ENCODE peak calls at places on chromosomes 4 and X, in five cellular contexts. One of them, this sample, is unnamed.

GRCh38 chr4:134490863-134491262 is 289.3 kb upstream of the PABPC4L start:
- DNase-seq in tibial artery: no peak
- DNase-seq in upper lobe of left lung: no peak
- DNase-seq in CD8-positive, alpha-beta T cell: no peak
- DNase-seq in heart left ventricle: no peak
- DNase-seq in this sample: no peak

GRCh38 chr4:148843625-148844024 is 401.4 kb upstream of the NR3C2 start:
- DNase-seq in tibial artery: no peak
- DNase-seq in upper lobe of left lung: no peak
- DNase-seq in CD8-positive, alpha-beta T cell: no peak
- DNase-seq in heart left ventricle: no peak
- DNase-seq in this sample: no peak

GRCh38 chr4:161680146-161680545 is 483.7 kb downstream of the FSTL5 start:
- DNase-seq in tibial artery: no peak
- DNase-seq in upper lobe of left lung: no peak
- DNase-seq in CD8-positive, alpha-beta T cell: no peak
- DNase-seq in heart left ventricle: no peak
- DNase-seq in this sample: no peak

GRCh38 chr4:94354474-94354896 is 11.8 kb upstream of the HPGDS start:
- DNase-seq in tibial artery: no peak
- DNase-seq in upper lobe of left lung: no peak
- DNase-seq in CD8-positive, alpha-beta T cell: no peak
- DNase-seq in heart left ventricle: no peak
- DNase-seq in this sample: no peak

GRCh38 chrX:39440734-39441305 is 639.6 kb downstream of the MID1IP1 start:
- DNase-seq in tibial artery: no peak
- DNase-seq in upper lobe of left lung: no peak
- DNase-seq in CD8-positive, alpha-beta T cell: no peak
- DNase-seq in heart left ventricle: no peak
- DNase-seq in this sample: no peak

GRCh38 chr4:94457692-94458106 is 6.0 kb downstream of the PDLIM5 start:
- DNase-seq in tibial artery: no peak
- DNase-seq in upper lobe of left lung: no peak
- DNase-seq in CD8-positive, alpha-beta T cell: no peak
- DNase-seq in heart left ventricle: peak; percentile 56
- DNase-seq in this sample: peak; percentile 90

GRCh38 chr4:2691313-2691712 is 64.8 kb downstream of the TNIP2 start:
- DNase-seq in tibial artery: no peak
- DNase-seq in upper lobe of left lung: no peak
- DNase-seq in CD8-positive, alpha-beta T cell: no peak
- DNase-seq in heart left ventricle: no peak
- DNase-seq in this sample: no peak

GRCh38 chr4:170741856-170742255 is 652.1 kb upstream of the AADAT start:
- DNase-seq in tibial artery: no peak
- DNase-seq in upper lobe of left lung: no peak
- DNase-seq in CD8-positive, alpha-beta T cell: no peak
- DNase-seq in heart left ventricle: no peak
- DNase-seq in this sample: no peak

GRCh38 chr4:825969-826330 is at the start of gene CPLX1:
- DNase-seq in tibial artery: no peak
- DNase-seq in upper lobe of left lung: peak; percentile 86
- DNase-seq in CD8-positive, alpha-beta T cell: no peak
- DNase-seq in heart left ventricle: no peak
- DNase-seq in this sample: peak; percentile 65

GRCh38 chrX:10399152-10399741 is 221.1 kb downstream of the MID1 start:
- DNase-seq in tibial artery: no peak
- DNase-seq in upper lobe of left lung: no peak
- DNase-seq in CD8-positive, alpha-beta T cell: no peak
- DNase-seq in heart left ventricle: no peak
- DNase-seq in this sample: no peak

GRCh38 chrX:136115124-136115908 is 32.0 kb upstream of the FHL1 start:
- DNase-seq in tibial artery: no peak
- DNase-seq in upper lobe of left lung: no peak
- DNase-seq in CD8-positive, alpha-beta T cell: no peak
- DNase-seq in heart left ventricle: no peak
- DNase-seq in this sample: no peak

GRCh38 chrX:118724775-118725174 is 2.6 kb upstream of the IL13RA1 start:
- DNase-seq in tibial artery: no peak
- DNase-seq in upper lobe of left lung: no peak
- DNase-seq in CD8-positive, alpha-beta T cell: no peak
- DNase-seq in heart left ventricle: no peak
- DNase-seq in this sample: no peak

GRCh38 chrX:123736333-123736921 is 3.6 kb upstream of the THOC2 start:
- DNase-seq in tibial artery: no peak
- DNase-seq in upper lobe of left lung: no peak
- DNase-seq in CD8-positive, alpha-beta T cell: no peak
- DNase-seq in heart left ventricle: no peak
- DNase-seq in this sample: no peak

GRCh38 chr4:181677203-181677602 is 566.0 kb upstream of the TENM3 start:
- DNase-seq in tibial artery: no peak
- DNase-seq in upper lobe of left lung: no peak
- DNase-seq in CD8-positive, alpha-beta T cell: no peak
- DNase-seq in heart left ventricle: no peak
- DNase-seq in this sample: no peak

GRCh38 chrX:2933125-2933900 is 4.2 kb upstream of the ARSD start:
- DNase-seq in tibial artery: no peak
- DNase-seq in upper lobe of left lung: no peak
- DNase-seq in CD8-positive, alpha-beta T cell: no peak
- DNase-seq in heart left ventricle: no peak
- DNase-seq in this sample: no peak

GRCh38 chr4:122826596-122827257 is at the start of gene FGF2:
- DNase-seq in tibial artery: peak; percentile 83
- DNase-seq in upper lobe of left lung: peak; percentile 91
- DNase-seq in CD8-positive, alpha-beta T cell: peak; percentile 12
- DNase-seq in heart left ventricle: peak; percentile 66
- DNase-seq in this sample: peak; percentile 88

GRCh38 chr4:13733817-13734216 is 106.3 kb upstream of the BOD1L1 start:
- DNase-seq in tibial artery: no peak
- DNase-seq in upper lobe of left lung: no peak
- DNase-seq in CD8-positive, alpha-beta T cell: no peak
- DNase-seq in heart left ventricle: no peak
- DNase-seq in this sample: no peak

GRCh38 chr4:173259310-173259709 is 74.8 kb downstream of the HMGB2 start:
- DNase-seq in tibial artery: no peak
- DNase-seq in upper lobe of left lung: no peak
- DNase-seq in CD8-positive, alpha-beta T cell: no peak
- DNase-seq in heart left ventricle: no peak
- DNase-seq in this sample: no peak

GRCh38 chr4:144955104-144955503 is 142.9 kb downstream of the ANAPC10 start:
- DNase-seq in tibial artery: no peak
- DNase-seq in upper lobe of left lung: no peak
- DNase-seq in CD8-positive, alpha-beta T cell: no peak
- DNase-seq in heart left ventricle: no peak
- DNase-seq in this sample: no peak

GRCh38 chr4:158209825-158210807 is at the start of gene TMEM144:
- DNase-seq in tibial artery: peak; percentile 96
- DNase-seq in upper lobe of left lung: peak; percentile 94
- DNase-seq in CD8-positive, alpha-beta T cell: peak; percentile 27
- DNase-seq in heart left ventricle: peak; percentile 90
- DNase-seq in this sample: peak; percentile 88

GRCh38 chrX:111352424-111352823 is 59.6 kb downstream of the DCX start:
- DNase-seq in tibial artery: no peak
- DNase-seq in upper lobe of left lung: no peak
- DNase-seq in CD8-positive, alpha-beta T cell: no peak
- DNase-seq in heart left ventricle: peak; percentile 33
- DNase-seq in this sample: no peak

GRCh38 chr4:16031554-16032381 is 52.1 kb downstream of the PROM1 start:
- DNase-seq in tibial artery: no peak
- DNase-seq in upper lobe of left lung: no peak
- DNase-seq in CD8-positive, alpha-beta T cell: no peak
- DNase-seq in heart left ventricle: no peak
- DNase-seq in this sample: no peak

GRCh38 chr4:8777320-8778196 is 94.1 kb downstream of the HMX1 start:
- DNase-seq in tibial artery: no peak
- DNase-seq in upper lobe of left lung: no peak
- DNase-seq in CD8-positive, alpha-beta T cell: no peak
- DNase-seq in heart left ventricle: no peak
- DNase-seq in this sample: no peak

GRCh38 chr4:165326831-165327210 is 648 bp upstream of the MSMO1 start:
- DNase-seq in tibial artery: no peak
- DNase-seq in upper lobe of left lung: no peak
- DNase-seq in CD8-positive, alpha-beta T cell: no peak
- DNase-seq in heart left ventricle: peak; percentile 25
- DNase-seq in this sample: peak; percentile 22

GRCh38 chrX:84441143-84441542 is 61.1 kb downstream of the HDX start:
- DNase-seq in tibial artery: no peak
- DNase-seq in upper lobe of left lung: no peak
- DNase-seq in CD8-positive, alpha-beta T cell: no peak
- DNase-seq in heart left ventricle: no peak
- DNase-seq in this sample: no peak

GRCh38 chrX:18895157-18895952 is 88.6 kb downstream of the PHKA2 start:
- DNase-seq in tibial artery: peak; percentile 66
- DNase-seq in upper lobe of left lung: no peak
- DNase-seq in CD8-positive, alpha-beta T cell: no peak
- DNase-seq in heart left ventricle: peak; percentile 21
- DNase-seq in this sample: no peak

GRCh38 chr4:96097040-96097607 is 257.2 kb downstream of the PDHA2 start:
- DNase-seq in tibial artery: no peak
- DNase-seq in upper lobe of left lung: no peak
- DNase-seq in CD8-positive, alpha-beta T cell: no peak
- DNase-seq in heart left ventricle: no peak
- DNase-seq in this sample: peak; percentile 77
- TF ChIP-seq CTCF in tibial artery: no peak
- TF ChIP-seq CTCF in upper lobe of left lung: no peak
- TF ChIP-seq CTCF in CD8-positive, alpha-beta T cell: no peak
- TF ChIP-seq CTCF in heart left ventricle: no peak
- TF ChIP-seq CTCF in this sample: no peak

GRCh38 chrX:120377179-120377578 is 15.3 kb downstream of the ATP1B4 start:
- DNase-seq in tibial artery: no peak
- DNase-seq in upper lobe of left lung: no peak
- DNase-seq in CD8-positive, alpha-beta T cell: no peak
- DNase-seq in heart left ventricle: no peak
- DNase-seq in this sample: no peak

GRCh38 chrX:120378570-120378969 is 16.7 kb downstream of the ATP1B4 start:
- DNase-seq in tibial artery: no peak
- DNase-seq in upper lobe of left lung: no peak
- DNase-seq in CD8-positive, alpha-beta T cell: no peak
- DNase-seq in heart left ventricle: no peak
- DNase-seq in this sample: no peak

DNA sequence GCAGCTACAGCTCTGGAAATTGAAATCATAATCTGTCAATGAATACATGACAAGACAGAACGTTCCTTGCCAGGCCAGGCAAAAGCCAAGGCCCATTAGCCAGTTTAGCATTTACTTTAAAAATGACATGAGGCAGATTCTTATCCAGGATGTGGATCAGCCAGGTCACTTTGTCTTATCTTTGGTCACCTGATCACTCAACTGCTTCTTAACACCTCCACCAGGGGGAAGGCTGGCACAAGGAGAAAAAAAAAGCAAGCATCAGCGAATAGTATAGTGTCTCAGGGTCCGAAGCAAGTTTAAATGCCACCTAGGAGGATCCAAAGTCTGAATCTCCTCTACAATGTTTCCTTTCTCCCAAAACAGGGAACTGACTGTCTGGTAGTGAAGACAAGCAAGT is 18.8 kb downstream of the ATP1B4 start:
- DNase-seq in tibial artery: no peak
- DNase-seq in upper lobe of left lung: no peak
- DNase-seq in CD8-positive, alpha-beta T cell: no peak
- DNase-seq in heart left ventricle: no peak
- DNase-seq in this sample: peak; percentile 34
- TF ChIP-seq CTCF in tibial artery: no peak
- TF ChIP-seq CTCF in upper lobe of left lung: peak; percentile 35
- TF ChIP-seq CTCF in CD8-positive, alpha-beta T cell: peak; percentile 49
- TF ChIP-seq CTCF in heart left ventricle: no peak
- TF ChIP-seq CTCF in this sample: peak; percentile 46

DNA sequence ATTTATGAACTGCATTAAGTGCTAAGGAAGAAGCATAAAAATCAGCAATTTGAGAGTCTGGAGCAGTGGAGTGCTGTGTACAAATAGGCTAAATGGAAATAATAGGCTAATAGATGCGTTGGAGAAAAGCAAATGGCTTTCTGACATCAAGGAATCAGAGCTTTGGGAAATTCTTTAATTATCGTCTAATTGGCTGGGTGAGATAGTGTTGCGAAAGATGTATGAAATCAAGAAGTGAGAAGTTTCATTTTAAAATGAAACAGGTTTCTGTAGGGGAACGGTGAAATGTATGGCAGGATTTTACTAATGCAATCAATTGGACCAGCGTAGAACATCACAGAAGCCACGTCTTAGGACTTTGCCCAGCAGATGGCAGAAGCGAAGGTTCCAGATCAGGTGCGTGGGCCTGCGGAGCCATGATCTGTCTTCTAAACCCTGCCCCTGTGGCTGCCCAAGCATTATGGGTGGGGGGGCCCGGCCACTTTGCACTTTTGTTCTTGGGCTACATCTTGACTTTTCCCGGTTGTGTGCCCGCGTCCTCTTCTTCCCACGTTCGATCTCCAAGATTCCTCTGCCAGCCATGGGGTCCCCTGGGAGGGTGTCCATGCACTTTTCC is 118.5 kb upstream of the SHISA3 start:
- DNase-seq in tibial artery: no peak
- DNase-seq in upper lobe of left lung: no peak
- DNase-seq in CD8-positive, alpha-beta T cell: no peak
- DNase-seq in heart left ventricle: no peak
- DNase-seq in this sample: no peak
- TF ChIP-seq CTCF in tibial artery: no peak
- TF ChIP-seq CTCF in upper lobe of left lung: no peak
- TF ChIP-seq CTCF in CD8-positive, alpha-beta T cell: no peak
- TF ChIP-seq CTCF in heart left ventricle: no peak
- TF ChIP-seq CTCF in this sample: peak; percentile 20

DNA sequence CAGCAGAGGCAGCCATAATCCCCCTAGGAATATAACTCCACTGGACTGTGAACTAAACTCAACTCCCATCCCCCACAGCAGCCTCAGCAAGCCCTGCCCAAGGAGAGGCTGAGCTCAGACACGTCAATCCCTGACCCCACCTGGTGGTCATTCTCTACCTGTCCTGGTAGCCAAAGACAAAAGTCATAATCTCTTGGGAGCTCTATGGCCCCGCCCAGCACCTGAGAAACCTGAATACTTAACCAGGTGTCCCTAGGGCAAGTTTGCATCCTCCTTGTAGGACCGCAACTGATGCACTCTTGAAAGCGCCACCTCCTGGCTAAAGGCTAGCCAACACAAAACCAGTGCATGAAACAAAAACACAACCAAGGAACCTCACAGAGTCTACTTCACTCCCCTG is 18.4 kb downstream of the CT47B1 start:
- DNase-seq in tibial artery: no peak
- DNase-seq in upper lobe of left lung: no peak
- DNase-seq in CD8-positive, alpha-beta T cell: no peak
- DNase-seq in heart left ventricle: no peak
- DNase-seq in this sample: peak; percentile 4
- TF ChIP-seq CTCF in tibial artery: no peak
- TF ChIP-seq CTCF in upper lobe of left lung: no peak
- TF ChIP-seq CTCF in CD8-positive, alpha-beta T cell: no peak
- TF ChIP-seq CTCF in heart left ventricle: no peak
- TF ChIP-seq CTCF in this sample: peak; percentile 37

GRCh38 chrX:154762529-154763296 is at the start of gene DKC1:
- DNase-seq in tibial artery: peak; percentile 92
- DNase-seq in upper lobe of left lung: peak; percentile 98
- DNase-seq in CD8-positive, alpha-beta T cell: peak; percentile 92
- DNase-seq in heart left ventricle: peak; percentile 94
- DNase-seq in this sample: peak; percentile 98

GRCh38 chrX:154758696-154759095 is 4.0 kb upstream of the DKC1 start:
- DNase-seq in tibial artery: no peak
- DNase-seq in upper lobe of left lung: no peak
- DNase-seq in CD8-positive, alpha-beta T cell: no peak
- DNase-seq in heart left ventricle: no peak
- DNase-seq in this sample: no peak

GRCh38 chrX:154761977-154762528 is 611 bp upstream of the DKC1 start:
- DNase-seq in tibial artery: no peak
- DNase-seq in upper lobe of left lung: no peak
- DNase-seq in CD8-positive, alpha-beta T cell: no peak
- DNase-seq in heart left ventricle: no peak
- DNase-seq in this sample: no peak
- TF ChIP-seq CTCF in tibial artery: no peak
- TF ChIP-seq CTCF in upper lobe of left lung: no peak
- TF ChIP-seq CTCF in CD8-positive, alpha-beta T cell: no peak
- TF ChIP-seq CTCF in heart left ventricle: no peak
- TF ChIP-seq CTCF in this sample: no peak

This sample was measured in neural progenitor cell.